ENCODE peak calls at places on chromosomes 3 and 15, in five cellular contexts. One of them, this sample, is unnamed.

GRCh38 chr3:51940648-51941421 is 869 bp downstream of the RRP9 start:
- DNase-seq in A549: no peak
- DNase-seq in K562: no peak
- DNase-seq in GM12878: no peak
- DNase-seq in HepG2: no peak
- DNase-seq in this sample: peak

GRCh38 chr15:95742836-95743235 is 587.7 kb upstream of the NR2F2 start:
- DNase-seq in A549: no peak
- DNase-seq in K562: no peak
- DNase-seq in GM12878: no peak
- DNase-seq in HepG2: no peak
- DNase-seq in this sample: no peak

GRCh38 chr3:116661196-116661595 is 48.4 kb upstream of the TUSC7 start:
- DNase-seq in A549: no peak
- DNase-seq in K562: no peak
- DNase-seq in GM12878: no peak
- DNase-seq in HepG2: no peak
- DNase-seq in this sample: no peak

GRCh38 chr3:64266065-64266874 is 41.0 kb upstream of the PRICKLE2 start:
- DNase-seq in A549: peak
- DNase-seq in K562: no peak
- DNase-seq in GM12878: no peak
- DNase-seq in HepG2: peak
- DNase-seq in this sample: no peak

GRCh38 chr3:171873561-171873960 is 30.4 kb downstream of the TMEM212 start:
- DNase-seq in A549: peak
- DNase-seq in K562: no peak
- DNase-seq in GM12878: no peak
- DNase-seq in HepG2: no peak
- DNase-seq in this sample: no peak

GRCh38 chr3:31247850-31248618 is 284.7 kb upstream of the STT3B start:
- DNase-seq in A549: no peak
- DNase-seq in K562: no peak
- DNase-seq in GM12878: peak
- DNase-seq in HepG2: peak
- DNase-seq in this sample: no peak

GRCh38 chr15:60635507-60636352 is 156.8 kb upstream of the ICE2 start:
- DNase-seq in A549: no peak
- DNase-seq in K562: no peak
- DNase-seq in GM12878: peak
- DNase-seq in HepG2: no peak
- DNase-seq in this sample: no peak

GRCh38 chr3:172391592-172392302 is 56.5 kb downstream of the GHSR start:
- DNase-seq in A549: no peak
- DNase-seq in K562: peak
- DNase-seq in GM12878: no peak
- DNase-seq in HepG2: no peak
- DNase-seq in this sample: no peak

GRCh38 chr15:52183562-52184173 is 7.5 kb downstream of the GNB5 start:
- DNase-seq in A549: peak
- DNase-seq in K562: peak
- DNase-seq in GM12878: no peak
- DNase-seq in HepG2: no peak
- DNase-seq in this sample: peak

GRCh38 chr15:61124195-61124594 is 104.9 kb downstream of the RORA start:
- DNase-seq in A549: no peak
- DNase-seq in K562: no peak
- DNase-seq in GM12878: no peak
- DNase-seq in HepG2: no peak
- DNase-seq in this sample: no peak

GRCh38 chr15:51004103-51004536 is 90.6 kb downstream of the TNFAIP8L3 start:
- DNase-seq in A549: no peak
- DNase-seq in K562: peak
- DNase-seq in GM12878: no peak
- DNase-seq in HepG2: no peak
- DNase-seq in this sample: no peak

GRCh38 chr15:70902105-70902504 is 9.5 kb downstream of the LRRC49 start:
- DNase-seq in A549: no peak
- DNase-seq in K562: no peak
- DNase-seq in GM12878: no peak
- DNase-seq in HepG2: no peak
- DNase-seq in this sample: no peak

GRCh38 chr3:193714523-193715137 is 121.6 kb downstream of the OPA1 start:
- DNase-seq in A549: no peak
- DNase-seq in K562: peak
- DNase-seq in GM12878: no peak
- DNase-seq in HepG2: no peak
- DNase-seq in this sample: no peak

GRCh38 chr3:128274837-128275236 is 121.6 kb downstream of the EEFSEC start:
- DNase-seq in A549: no peak
- DNase-seq in K562: no peak
- DNase-seq in GM12878: no peak
- DNase-seq in HepG2: no peak
- DNase-seq in this sample: no peak

GRCh38 chr3:97827741-97828471 is 6.1 kb downstream of the CRYBG3 start:
- DNase-seq in A549: no peak
- DNase-seq in K562: no peak
- DNase-seq in GM12878: no peak
- DNase-seq in HepG2: no peak
- DNase-seq in this sample: no peak

GRCh38 chr15:95249524-95249923 is 1018.2 kb downstream of the MCTP2 start:
- DNase-seq in A549: no peak
- DNase-seq in K562: no peak
- DNase-seq in GM12878: no peak
- DNase-seq in HepG2: no peak
- DNase-seq in this sample: no peak

GRCh38 chr15:74421302-74422245 is 12.2 kb downstream of the SEMA7A start:
- DNase-seq in A549: no peak
- DNase-seq in K562: no peak
- DNase-seq in GM12878: no peak
- DNase-seq in HepG2: peak
- DNase-seq in this sample: no peak

GRCh38 chr3:137764563-137765309 is 621 bp downstream of the SOX14 start:
- DNase-seq in A549: no peak
- DNase-seq in K562: no peak
- DNase-seq in GM12878: no peak
- DNase-seq in HepG2: no peak
- DNase-seq in this sample: peak

GRCh38 chr3:152853196-152853595 is 18.3 kb downstream of the P2RY1 start:
- DNase-seq in A549: no peak
- DNase-seq in K562: no peak
- DNase-seq in GM12878: no peak
- DNase-seq in HepG2: no peak
- DNase-seq in this sample: no peak

GRCh38 chr3:94405258-94406035 is 342.6 kb downstream of the NSUN3 start:
- DNase-seq in A549: no peak
- DNase-seq in K562: no peak
- DNase-seq in GM12878: no peak
- DNase-seq in HepG2: no peak
- DNase-seq in this sample: no peak

GRCh38 chr15:44092221-44092620 is 102.8 kb downstream of the FRMD5 start:
- DNase-seq in A549: no peak
- DNase-seq in K562: no peak
- DNase-seq in GM12878: no peak
- DNase-seq in HepG2: no peak
- DNase-seq in this sample: no peak

DNA sequence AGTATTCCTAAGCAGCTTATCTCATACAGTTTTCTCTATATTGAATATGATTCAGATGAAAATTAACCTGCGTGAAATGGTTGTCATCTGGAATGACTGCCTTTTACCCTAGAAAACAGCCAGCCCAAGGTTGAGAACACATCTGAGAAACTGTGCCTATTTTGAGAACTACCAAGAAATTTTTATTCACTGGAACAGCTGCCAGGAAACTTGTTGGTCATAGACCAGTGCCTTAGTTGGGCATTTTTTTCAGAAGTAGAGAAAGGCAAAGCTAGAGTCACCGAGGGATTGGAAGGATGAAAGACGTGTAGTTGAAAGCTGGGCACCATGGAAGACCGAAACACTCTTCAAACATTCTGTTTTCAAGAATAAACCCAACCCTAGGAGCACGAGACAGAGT is 277.1 kb downstream of the LPP start:
- DNase-seq in A549: no peak
- DNase-seq in K562: no peak
- DNase-seq in GM12878: no peak
- DNase-seq in HepG2: no peak
- DNase-seq in this sample: no peak
- TF ChIP-seq ESRRA in A549: no peak
- TF ChIP-seq ESRRA in K562: no peak
- TF ChIP-seq ESRRA in GM12878: no peak
- TF ChIP-seq ESRRA in HepG2: no peak
- TF ChIP-seq ESRRA in this sample: no peak

GRCh38 chr3:18556503-18556902 is 131.4 kb upstream of the SATB1 start:
- DNase-seq in A549: no peak
- DNase-seq in K562: no peak
- DNase-seq in GM12878: peak
- DNase-seq in HepG2: no peak
- DNase-seq in this sample: no peak

GRCh38 chr3:18562364-18563154 is 137.4 kb upstream of the SATB1 start:
- DNase-seq in A549: no peak
- DNase-seq in K562: no peak
- DNase-seq in GM12878: no peak
- DNase-seq in HepG2: no peak
- DNase-seq in this sample: no peak

GRCh38 chr3:18558526-18558925 is 133.4 kb upstream of the SATB1 start:
- DNase-seq in A549: no peak
- DNase-seq in K562: no peak
- DNase-seq in GM12878: no peak
- DNase-seq in HepG2: no peak
- DNase-seq in this sample: no peak

GRCh38 chr3:18556001-18556408 is 130.9 kb upstream of the SATB1 start:
- DNase-seq in A549: no peak
- DNase-seq in K562: no peak
- DNase-seq in GM12878: no peak
- DNase-seq in HepG2: no peak
- DNase-seq in this sample: no peak

DNA sequence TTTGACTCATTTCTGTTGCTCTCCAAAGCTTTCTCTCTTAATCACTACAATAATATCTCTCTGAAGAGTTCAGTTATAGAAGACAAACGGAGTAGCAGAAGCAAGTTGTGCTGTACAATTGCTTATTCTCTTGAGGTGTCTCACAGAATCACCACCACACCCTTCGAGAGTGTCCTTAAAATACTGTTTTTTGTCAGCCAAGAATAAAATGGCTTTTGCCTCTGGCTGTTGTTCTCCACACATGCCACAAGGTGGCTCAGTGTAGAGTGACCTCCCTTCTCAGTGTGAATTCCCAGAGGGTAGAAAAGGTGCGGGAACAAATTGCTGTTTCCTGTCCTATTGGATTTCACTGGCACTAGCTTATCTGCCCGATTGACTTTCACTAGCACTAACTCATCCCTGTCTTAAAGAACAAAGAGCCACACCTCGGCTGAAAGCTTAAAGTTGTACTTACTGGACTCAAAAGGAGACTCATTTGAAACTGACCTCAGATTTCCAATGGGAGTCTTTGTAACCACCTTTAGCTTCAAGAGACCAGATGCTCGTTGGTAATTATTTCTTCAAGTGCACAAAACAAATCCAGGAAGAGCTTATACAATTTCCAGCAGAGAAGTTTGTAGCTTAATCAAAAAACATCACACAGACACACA is 134.3 kb upstream of the SATB1 start:
- DNase-seq in A549: peak
- DNase-seq in K562: peak
- DNase-seq in GM12878: no peak
- DNase-seq in HepG2: peak
- DNase-seq in this sample: peak
- TF ChIP-seq ESRRA in A549: no peak
- TF ChIP-seq ESRRA in K562: no peak
- TF ChIP-seq ESRRA in GM12878: no peak
- TF ChIP-seq ESRRA in HepG2: no peak
- TF ChIP-seq ESRRA in this sample: no peak

GRCh38 chr3:71695000-71695482 is 30.2 kb downstream of the EIF4E3 start:
- DNase-seq in A549: no peak
- DNase-seq in K562: no peak
- DNase-seq in GM12878: no peak
- DNase-seq in HepG2: peak
- DNase-seq in this sample: no peak

GRCh38 chr3:71690222-71690821 is 34.9 kb downstream of the EIF4E3 start:
- DNase-seq in A549: no peak
- DNase-seq in K562: no peak
- DNase-seq in GM12878: no peak
- DNase-seq in HepG2: no peak
- DNase-seq in this sample: no peak

GRCh38 chr3:71692139-71692538 is 33.1 kb downstream of the EIF4E3 start:
- DNase-seq in A549: no peak
- DNase-seq in K562: no peak
- DNase-seq in GM12878: no peak
- DNase-seq in HepG2: no peak
- DNase-seq in this sample: no peak

GRCh38 chr3:71693641-71694040 is 31.6 kb downstream of the EIF4E3 start:
- DNase-seq in A549: no peak
- DNase-seq in K562: no peak
- DNase-seq in GM12878: no peak
- DNase-seq in HepG2: no peak
- DNase-seq in this sample: no peak

GRCh38 chr3:71694358-71694999 is 30.7 kb downstream of the EIF4E3 start:
- DNase-seq in A549: no peak
- DNase-seq in K562: no peak
- DNase-seq in GM12878: no peak
- DNase-seq in HepG2: no peak
- DNase-seq in this sample: no peak
- TF ChIP-seq ESRRA in A549: no peak
- TF ChIP-seq ESRRA in K562: no peak
- TF ChIP-seq ESRRA in GM12878: no peak
- TF ChIP-seq ESRRA in HepG2: no peak
- TF ChIP-seq ESRRA in this sample: no peak

GRCh38 chr3:70813306-70813705 is 500.9 kb upstream of the MDFIC2 start:
- DNase-seq in A549: no peak
- DNase-seq in K562: no peak
- DNase-seq in GM12878: no peak
- DNase-seq in HepG2: no peak
- DNase-seq in this sample: no peak

GRCh38 chr3:70811880-70812279 is 499.4 kb upstream of the MDFIC2 start:
- DNase-seq in A549: no peak
- DNase-seq in K562: no peak
- DNase-seq in GM12878: no peak
- DNase-seq in HepG2: no peak
- DNase-seq in this sample: no peak

GRCh38 chr3:70805044-70805732 is 492.8 kb upstream of the MDFIC2 start:
- DNase-seq in A549: no peak
- DNase-seq in K562: no peak
- DNase-seq in GM12878: no peak
- DNase-seq in HepG2: no peak
- DNase-seq in this sample: no peak

GRCh38 chr3:70806556-70806955 is 494.1 kb upstream of the MDFIC2 start:
- DNase-seq in A549: no peak
- DNase-seq in K562: no peak
- DNase-seq in GM12878: no peak
- DNase-seq in HepG2: no peak
- DNase-seq in this sample: no peak

DNA sequence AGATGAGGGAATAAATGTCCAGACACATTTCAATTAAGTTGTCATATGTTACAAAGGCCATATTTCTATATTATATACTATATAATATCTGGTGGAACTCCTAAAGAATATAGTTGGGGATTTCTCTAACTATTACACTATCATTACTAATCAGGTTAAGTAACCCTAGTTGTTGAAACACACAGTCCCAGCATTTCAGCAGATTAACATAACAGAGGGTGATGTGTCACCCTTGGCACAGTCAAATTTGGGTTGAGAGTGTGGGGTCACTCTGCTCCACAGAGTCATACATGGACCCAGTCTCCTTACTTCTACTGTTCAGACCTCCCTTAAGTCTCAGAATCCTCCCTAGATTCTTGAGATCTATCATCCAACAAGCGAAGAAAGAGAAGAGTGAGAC is 496.4 kb upstream of the MDFIC2 start:
- DNase-seq in A549: no peak
- DNase-seq in K562: no peak
- DNase-seq in GM12878: no peak
- DNase-seq in HepG2: no peak
- DNase-seq in this sample: no peak
- TF ChIP-seq ESRRA in A549: no peak
- TF ChIP-seq ESRRA in K562: no peak
- TF ChIP-seq ESRRA in GM12878: no peak
- TF ChIP-seq ESRRA in HepG2: no peak
- TF ChIP-seq ESRRA in this sample: no peak

This sample was measured in WTC11.